ENCODE peak calls at places on chromosomes 11 and 22, in seven cellular contexts. One of them, this sample, is unnamed. For H3K4me1, the result is how much of the 10 kb centered on the place peaks cover.

GRCh38 chr22:28002863-28003565 is 84.0 kb upstream of the PITPNB start:
- DNase-seq in cardiac muscle cell: peak
- DNase-seq in upper lobe of right lung: no peak
- DNase-seq in PC-9: no peak
- DNase-seq in right atrium auricular region: no peak
- DNase-seq in thoracic aorta: no peak
- DNase-seq in pancreas: no peak
- DNase-seq in this sample: no peak

GRCh38 chr11:131684111-131685060 is 314.0 kb downstream of the NTM start:
- DNase-seq in PC-9: no peak
- DNase-seq in pancreas: no peak
- DNase-seq in thoracic aorta: no peak
- DNase-seq in upper lobe of right lung: no peak
- DNase-seq in right atrium auricular region: peak
- DNase-seq in cardiac muscle cell: no peak
- DNase-seq in this sample: no peak

GRCh38 chr11:122348658-122349451 is 232.8 kb upstream of the BLID start:
- DNase-seq in pancreas: no peak
- DNase-seq in thoracic aorta: no peak
- DNase-seq in PC-9: no peak
- DNase-seq in upper lobe of right lung: no peak
- DNase-seq in right atrium auricular region: no peak
- DNase-seq in cardiac muscle cell: no peak
- DNase-seq in this sample: no peak

GRCh38 chr11:67284811-67285540 is 4.1 kb upstream of the ANKRD13D start:
- DNase-seq in upper lobe of right lung: peak
- DNase-seq in PC-9: no peak
- DNase-seq in right atrium auricular region: no peak
- DNase-seq in thoracic aorta: no peak
- DNase-seq in cardiac muscle cell: no peak
- DNase-seq in pancreas: no peak
- DNase-seq in this sample: no peak

GRCh38 chr22:48891688-48892380 is 935.8 kb downstream of the BRD1 start:
- DNase-seq in PC-9: no peak
- DNase-seq in upper lobe of right lung: peak
- DNase-seq in cardiac muscle cell: no peak
- DNase-seq in pancreas: no peak
- DNase-seq in right atrium auricular region: peak
- DNase-seq in thoracic aorta: no peak
- DNase-seq in this sample: no peak

GRCh38 chr22:47420211-47420610 is 657.8 kb downstream of the TBC1D22A start:
- DNase-seq in right atrium auricular region: no peak
- DNase-seq in pancreas: no peak
- DNase-seq in upper lobe of right lung: no peak
- DNase-seq in cardiac muscle cell: no peak
- DNase-seq in PC-9: no peak
- DNase-seq in thoracic aorta: no peak
- DNase-seq in this sample: no peak

GRCh38 chr22:17866621-17867020 is 92.4 kb upstream of the BID start:
- DNase-seq in thoracic aorta: no peak
- DNase-seq in upper lobe of right lung: no peak
- DNase-seq in pancreas: no peak
- DNase-seq in cardiac muscle cell: no peak
- DNase-seq in right atrium auricular region: no peak
- DNase-seq in PC-9: no peak
- DNase-seq in this sample: no peak

GRCh38 chr22:17232406-17232805 is 13.2 kb upstream of the ADA2 start:
- DNase-seq in pancreas: no peak
- DNase-seq in upper lobe of right lung: no peak
- DNase-seq in PC-9: no peak
- DNase-seq in right atrium auricular region: no peak
- DNase-seq in thoracic aorta: no peak
- DNase-seq in cardiac muscle cell: no peak
- DNase-seq in this sample: no peak

GRCh38 chr11:77665240-77665965 is 27.8 kb upstream of the CLNS1A start:
- DNase-seq in PC-9: no peak
- DNase-seq in pancreas: no peak
- DNase-seq in thoracic aorta: no peak
- DNase-seq in cardiac muscle cell: no peak
- DNase-seq in right atrium auricular region: no peak
- DNase-seq in upper lobe of right lung: no peak
- DNase-seq in this sample: no peak

GRCh38 chr22:17114958-17115235 is 6.3 kb downstream of the TMEM121B start:
- DNase-seq in cardiac muscle cell: no peak
- DNase-seq in pancreas: no peak
- DNase-seq in right atrium auricular region: no peak
- DNase-seq in thoracic aorta: no peak
- DNase-seq in PC-9: no peak
- DNase-seq in upper lobe of right lung: no peak
- DNase-seq in this sample: no peak

GRCh38 chr11:106101797-106102196 is 24.3 kb downstream of the AASDHPPT start:
- DNase-seq in right atrium auricular region: no peak
- DNase-seq in upper lobe of right lung: no peak
- DNase-seq in pancreas: no peak
- DNase-seq in thoracic aorta: no peak
- DNase-seq in cardiac muscle cell: peak
- DNase-seq in PC-9: no peak
- DNase-seq in this sample: no peak

GRCh38 chr22:25644122-25644521 is 79.6 kb downstream of the GRK3 start:
- DNase-seq in upper lobe of right lung: no peak
- DNase-seq in pancreas: no peak
- DNase-seq in right atrium auricular region: no peak
- DNase-seq in thoracic aorta: no peak
- DNase-seq in cardiac muscle cell: peak
- DNase-seq in PC-9: no peak
- DNase-seq in this sample: no peak

GRCh38 chr11:18027475-18027874 is 14.6 kb upstream of the SERGEF start:
- DNase-seq in upper lobe of right lung: no peak
- DNase-seq in pancreas: no peak
- DNase-seq in cardiac muscle cell: no peak
- DNase-seq in right atrium auricular region: no peak
- DNase-seq in thoracic aorta: no peak
- DNase-seq in PC-9: no peak
- DNase-seq in this sample: no peak

GRCh38 chr11:37394236-37394870 is 796.3 kb upstream of the RAG2 start:
- DNase-seq in right atrium auricular region: no peak
- DNase-seq in cardiac muscle cell: no peak
- DNase-seq in pancreas: no peak
- DNase-seq in thoracic aorta: no peak
- DNase-seq in upper lobe of right lung: no peak
- DNase-seq in PC-9: no peak
- DNase-seq in this sample: no peak

GRCh38 chr22:24428751-24429410 is 1.5 kb downstream of the ADORA2A start:
- DNase-seq in cardiac muscle cell: no peak
- DNase-seq in thoracic aorta: no peak
- DNase-seq in right atrium auricular region: no peak
- DNase-seq in upper lobe of right lung: no peak
- DNase-seq in pancreas: no peak
- DNase-seq in PC-9: no peak
- DNase-seq in this sample: no peak
- H3K4me1 ChIP-seq in cardiac muscle cell: under half
- H3K4me1 ChIP-seq in thoracic aorta: under half
- H3K4me1 ChIP-seq in right atrium auricular region: under half
- H3K4me1 ChIP-seq in upper lobe of right lung: under half
- H3K4me1 ChIP-seq in pancreas: under half
- H3K4me1 ChIP-seq in PC-9: under half
- H3K4me1 ChIP-seq in this sample: under half

GRCh38 chr11:3382613-3383275 is 3.8 kb upstream of the ZNF195 start:
- DNase-seq in thoracic aorta: no peak
- DNase-seq in pancreas: no peak
- DNase-seq in cardiac muscle cell: no peak
- DNase-seq in PC-9: no peak
- DNase-seq in right atrium auricular region: no peak
- DNase-seq in upper lobe of right lung: no peak
- DNase-seq in this sample: no peak
- H3K4me3 ChIP-seq in thoracic aorta: no peak
- H3K4me3 ChIP-seq in pancreas: no peak
- H3K4me3 ChIP-seq in cardiac muscle cell: no peak
- H3K4me3 ChIP-seq in PC-9: no peak
- H3K4me3 ChIP-seq in right atrium auricular region: no peak
- H3K4me3 ChIP-seq in upper lobe of right lung: no peak
- H3K4me3 ChIP-seq in this sample: no peak

DNA sequence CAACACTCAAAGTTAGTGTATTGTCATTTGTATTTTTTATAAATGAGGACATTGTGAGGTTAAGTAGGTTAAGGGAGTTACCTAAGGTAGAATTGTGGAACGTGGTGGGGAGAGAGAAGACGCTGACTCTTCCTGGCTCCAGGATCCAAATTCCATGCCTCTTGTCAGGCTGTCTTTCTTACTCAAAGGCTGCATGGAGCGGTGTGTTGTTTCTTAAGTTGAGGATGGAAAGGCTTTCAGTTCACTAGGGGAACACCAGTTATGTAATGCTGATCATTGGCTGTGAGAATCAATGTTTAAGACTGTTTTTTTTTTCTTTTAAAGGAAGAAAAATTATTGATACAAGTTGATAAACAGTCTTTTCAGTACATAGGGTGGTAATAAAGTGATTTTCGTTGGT is 2.9 kb downstream of the UBE2L3 start:
- DNase-seq in thoracic aorta: no peak
- DNase-seq in cardiac muscle cell: no peak
- DNase-seq in upper lobe of right lung: no peak
- DNase-seq in pancreas: no peak
- DNase-seq in PC-9: no peak
- DNase-seq in right atrium auricular region: no peak
- DNase-seq in this sample: no peak
- H3K4me1 ChIP-seq in thoracic aorta: half or more
- H3K4me1 ChIP-seq in cardiac muscle cell: under half
- H3K4me1 ChIP-seq in upper lobe of right lung: half or more
- H3K4me1 ChIP-seq in pancreas: half or more
- H3K4me1 ChIP-seq in PC-9: under half
- H3K4me1 ChIP-seq in right atrium auricular region: under half
- H3K4me1 ChIP-seq in this sample: under half

GRCh38 chr11:74683279-74683871 is 47.9 kb downstream of the CHRDL2 start:
- DNase-seq in upper lobe of right lung: peak
- DNase-seq in pancreas: no peak
- DNase-seq in right atrium auricular region: no peak
- DNase-seq in thoracic aorta: no peak
- DNase-seq in PC-9: no peak
- DNase-seq in cardiac muscle cell: peak
- DNase-seq in this sample: no peak
- H3K4me3 ChIP-seq in upper lobe of right lung: peak
- H3K4me3 ChIP-seq in pancreas: peak
- H3K4me3 ChIP-seq in right atrium auricular region: peak
- H3K4me3 ChIP-seq in thoracic aorta: peak
- H3K4me3 ChIP-seq in PC-9: no peak
- H3K4me3 ChIP-seq in cardiac muscle cell: peak
- H3K4me3 ChIP-seq in this sample: peak

DNA sequence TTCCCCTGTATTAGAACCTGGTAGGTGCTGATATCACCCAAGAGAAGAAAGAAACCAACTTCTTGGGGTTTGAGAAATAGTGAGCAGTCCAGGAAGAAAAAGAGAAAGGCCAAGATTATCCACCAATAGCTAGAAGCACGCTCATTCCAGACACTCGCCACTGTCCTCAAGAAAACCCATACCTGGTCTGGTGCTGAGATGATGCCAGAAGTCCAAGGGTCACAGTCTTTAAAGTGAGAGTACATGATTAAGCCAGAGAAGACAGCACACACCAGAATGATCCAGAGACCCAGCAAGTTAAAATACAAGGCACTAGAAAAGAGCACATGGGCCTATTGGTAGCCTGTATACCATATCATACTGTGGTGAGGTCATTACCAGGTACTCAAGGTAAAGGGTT is 23.6 kb downstream of the SLC5A12 start:
- DNase-seq in thoracic aorta: no peak
- DNase-seq in right atrium auricular region: no peak
- DNase-seq in cardiac muscle cell: no peak
- DNase-seq in pancreas: no peak
- DNase-seq in upper lobe of right lung: no peak
- DNase-seq in PC-9: no peak
- DNase-seq in this sample: no peak
- H3K4me1 ChIP-seq in thoracic aorta: under half
- H3K4me1 ChIP-seq in right atrium auricular region: under half
- H3K4me1 ChIP-seq in cardiac muscle cell: under half
- H3K4me1 ChIP-seq in pancreas: under half
- H3K4me1 ChIP-seq in upper lobe of right lung: under half
- H3K4me1 ChIP-seq in PC-9: under half
- H3K4me1 ChIP-seq in this sample: under half

DNA sequence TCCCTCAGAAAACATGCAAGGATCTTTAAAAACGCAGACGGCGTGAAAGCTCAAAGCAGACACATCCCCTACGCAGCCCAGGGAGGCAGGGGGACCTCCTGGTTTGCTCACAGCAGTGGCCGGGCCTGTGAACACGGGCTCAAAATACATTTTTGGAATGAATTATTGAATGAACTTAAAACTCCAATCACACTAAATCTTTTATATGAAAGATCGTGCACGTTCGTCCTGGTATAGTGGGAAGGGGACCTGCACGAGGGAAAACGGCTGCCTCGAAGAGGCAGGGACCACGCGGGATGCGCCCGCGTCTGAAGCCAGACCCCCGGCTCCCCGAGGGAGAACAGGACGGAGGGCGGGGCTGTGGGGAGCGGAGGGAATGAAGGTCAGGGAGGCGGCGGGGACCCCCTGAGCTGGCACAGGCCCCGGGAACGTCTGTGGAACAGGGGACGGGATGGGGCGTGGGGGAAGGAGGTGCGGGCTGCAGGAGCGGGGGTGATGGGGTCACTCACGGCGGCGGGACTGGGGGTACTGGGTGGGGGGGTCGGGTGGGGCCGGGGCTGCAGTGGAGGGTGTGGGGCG is 1.3 kb upstream of the PANX2 start:
- DNase-seq in PC-9: no peak
- DNase-seq in cardiac muscle cell: peak
- DNase-seq in pancreas: no peak
- DNase-seq in right atrium auricular region: no peak
- DNase-seq in upper lobe of right lung: no peak
- DNase-seq in thoracic aorta: no peak
- DNase-seq in this sample: no peak
- H3K4me3 ChIP-seq in PC-9: peak
- H3K4me3 ChIP-seq in cardiac muscle cell: peak
- H3K4me3 ChIP-seq in pancreas: peak
- H3K4me3 ChIP-seq in right atrium auricular region: peak
- H3K4me3 ChIP-seq in upper lobe of right lung: peak
- H3K4me3 ChIP-seq in thoracic aorta: peak
- H3K4me3 ChIP-seq in this sample: no peak

GRCh38 chr22:41482319-41482935 is 13.5 kb downstream of the ACO2 start:
- DNase-seq in cardiac muscle cell: no peak
- DNase-seq in right atrium auricular region: no peak
- DNase-seq in upper lobe of right lung: no peak
- DNase-seq in pancreas: no peak
- DNase-seq in PC-9: no peak
- DNase-seq in thoracic aorta: no peak
- DNase-seq in this sample: no peak

GRCh38 chr22:41481131-41481830 is 12.4 kb downstream of the ACO2 start:
- DNase-seq in PC-9: no peak
- DNase-seq in thoracic aorta: peak
- DNase-seq in pancreas: no peak
- DNase-seq in upper lobe of right lung: no peak
- DNase-seq in right atrium auricular region: peak
- DNase-seq in cardiac muscle cell: no peak
- DNase-seq in this sample: no peak

GRCh38 chr22:41480397-41480735 is 11.4 kb downstream of the ACO2 start:
- DNase-seq in upper lobe of right lung: no peak
- DNase-seq in thoracic aorta: no peak
- DNase-seq in pancreas: no peak
- DNase-seq in right atrium auricular region: no peak
- DNase-seq in cardiac muscle cell: no peak
- DNase-seq in PC-9: no peak
- DNase-seq in this sample: no peak

GRCh38 chr22:41479671-41480396 is 10.9 kb downstream of the ACO2 start:
- DNase-seq in PC-9: no peak
- DNase-seq in upper lobe of right lung: no peak
- DNase-seq in pancreas: no peak
- DNase-seq in thoracic aorta: no peak
- DNase-seq in right atrium auricular region: no peak
- DNase-seq in cardiac muscle cell: peak
- DNase-seq in this sample: no peak

GRCh38 chr22:41481925-41482318 is 13.0 kb downstream of the ACO2 start:
- DNase-seq in thoracic aorta: no peak
- DNase-seq in right atrium auricular region: no peak
- DNase-seq in cardiac muscle cell: no peak
- DNase-seq in upper lobe of right lung: no peak
- DNase-seq in PC-9: no peak
- DNase-seq in pancreas: no peak
- DNase-seq in this sample: no peak
- H3K4me1 ChIP-seq in thoracic aorta: half or more
- H3K4me1 ChIP-seq in right atrium auricular region: under half
- H3K4me1 ChIP-seq in cardiac muscle cell: under half
- H3K4me1 ChIP-seq in upper lobe of right lung: under half
- H3K4me1 ChIP-seq in PC-9: under half
- H3K4me1 ChIP-seq in pancreas: under half
- H3K4me1 ChIP-seq in this sample: under half